ENCODE peak calls at places on chromosomes 3 and 15, in nine cellular contexts. Y is sciatic nerve; Q is RWPE2; K is cardiac fibroblast; D is aorta; M is T-helper 1 cell; U is effector memory CD8-positive, alpha-beta T cell; W is LoVo; I is stimulated activated CD4-positive, alpha-beta T cell treated with anti-CD3 and anti-CD28 coated beads, Interleukin-2, amount 100 ng/mL, for 48 hours. V is an unnamed sample.

GRCh38 chr3:56125358-56126005 is 342.8 kb downstream of the ERC2 start:
- DNase-seq in I (no peak), Q (no peak), W (no peak), K (peak; percentile 44), Y (no peak), D (no peak), M (no peak), U (no peak), V (peak; percentile 24)

GRCh38 chr15:74866090-74866489 is 7.1 kb downstream of the SCAMP2 start:
- DNase-seq in I (no peak), M (no peak), Y (no peak), K (peak; percentile 49), D (no peak), W (no peak), U (no peak), Q (no peak), V (peak; percentile 91)

GRCh38 chr3:24494616-24495333 is at the start of gene THRB:
- DNase-seq in M (no peak), Y (peak; percentile 83), K (peak; percentile 59), D (peak; percentile 89), U (no peak), Q (peak; percentile 64), I (no peak), W (peak; percentile 72), V (peak; percentile 67)

GRCh38 chr3:59809750-59810444 is 760.1 kb upstream of the CFAP20DC start:
- DNase-seq in U (no peak), M (no peak), K (peak; percentile 63), W (no peak), Q (no peak), I (no peak), Y (no peak), D (no peak), V (peak; percentile 50)

GRCh38 chr15:41775651-41776050 is 1.4 kb downstream of the MAPKBP1 start:
- DNase-seq in K (peak; percentile 62), D (no peak), Q (no peak), I (no peak), Y (no peak), M (no peak), U (no peak), W (no peak), V (peak; percentile 89)

GRCh38 chr3:134427400-134428111 is 53.3 kb upstream of the AMOTL2 start:
- DNase-seq in M (no peak), D (no peak), Y (no peak), K (peak; percentile 93), U (no peak), W (peak; percentile 90), I (no peak), Q (peak; percentile 94), V (peak; percentile 97)

GRCh38 chr3:9582332-9582731 is 28.7 kb upstream of the LHFPL4 start:
- DNase-seq in M (no peak), Y (no peak), Q (no peak), U (no peak), I (no peak), K (no peak), W (no peak), D (no peak), V (no peak)

GRCh38 chr15:77486542-77487478 is 66.1 kb downstream of the HMG20A start:
- DNase-seq in U (no peak), M (no peak), Q (no peak), D (no peak), I (no peak), K (peak; percentile 70), W (no peak), Y (no peak), V (no peak)

GRCh38 chr3:43872301-43872700 is 181.6 kb downstream of the ABHD5 start:
- DNase-seq in I (no peak), Q (peak; percentile 73), W (no peak), U (no peak), D (no peak), M (no peak), Y (no peak), K (peak; percentile 74), V (no peak)

GRCh38 chr3:10816019-10816862 is at the start of gene SLC6A11:
- DNase-seq in Q (no peak), M (no peak), K (no peak), U (no peak), Y (no peak), D (no peak), W (no peak), I (no peak), V (no peak)

GRCh38 chr3:107117922-107118576 is 259.2 kb upstream of the CCDC54 start:
- DNase-seq in U (no peak), Y (peak; percentile 66), W (no peak), K (peak; percentile 90), D (no peak), I (no peak), Q (no peak), M (no peak), V (peak; percentile 37)

GRCh38 chr15:82567661-82568060 is 27.4 kb upstream of the RPS17 start:
- DNase-seq in D (no peak), I (no peak), Y (no peak), M (no peak), U (no peak), Q (no peak), W (no peak), K (no peak), V (no peak)